ENCODE peak calls at places on chromosomes 16 and 17, in nine cellular contexts. One of them, this sample, is unnamed.

GRCh38 chr17:47702391-47702995 is 8.5 kb downstream of the TBKBP1 start:
- DNase-seq in fibroblast of lung: no peak
- DNase-seq in IMR-90: no peak
- DNase-seq in MM.1S: no peak
- DNase-seq in neural progenitor cell: no peak
- DNase-seq in mesendoderm: no peak
- DNase-seq in H1: no peak
- DNase-seq in HCT116: no peak
- DNase-seq in colonic mucosa: no peak
- DNase-seq in this sample: peak; percentile 37

GRCh38 chr17:79341816-79342215 is 267.2 kb downstream of the ENGASE start:
- DNase-seq in fibroblast of lung: no peak
- DNase-seq in IMR-90: no peak
- DNase-seq in MM.1S: no peak
- DNase-seq in neural progenitor cell: no peak
- DNase-seq in mesendoderm: no peak
- DNase-seq in H1: no peak
- DNase-seq in HCT116: no peak
- DNase-seq in colonic mucosa: no peak
- DNase-seq in this sample: peak; percentile 29

GRCh38 chr17:50680126-50680525 is 27.6 kb downstream of the ANKRD40 start:
- DNase-seq in fibroblast of lung: no peak
- DNase-seq in IMR-90: no peak
- DNase-seq in MM.1S: no peak
- DNase-seq in neural progenitor cell: no peak
- DNase-seq in mesendoderm: no peak
- DNase-seq in H1: no peak
- DNase-seq in HCT116: no peak
- DNase-seq in colonic mucosa: no peak
- DNase-seq in this sample: peak; percentile 38

GRCh38 chr16:66858740-66859396 is 14.7 kb downstream of the CA7 start:
- DNase-seq in fibroblast of lung: peak; percentile 28
- DNase-seq in IMR-90: peak; percentile 49
- DNase-seq in MM.1S: no peak
- DNase-seq in neural progenitor cell: no peak
- DNase-seq in mesendoderm: no peak
- DNase-seq in H1: no peak
- DNase-seq in HCT116: peak; percentile 63
- DNase-seq in colonic mucosa: peak; percentile 34
- DNase-seq in this sample: peak; percentile 3

GRCh38 chr16:90027611-90028010 is 8.4 kb upstream of the DBNDD1 start:
- DNase-seq in fibroblast of lung: no peak
- DNase-seq in IMR-90: no peak
- DNase-seq in MM.1S: no peak
- DNase-seq in neural progenitor cell: no peak
- DNase-seq in mesendoderm: no peak
- DNase-seq in H1: no peak
- DNase-seq in HCT116: no peak
- DNase-seq in colonic mucosa: no peak
- DNase-seq in this sample: no peak

GRCh38 chr17:49386373-49386772 is 24.3 kb upstream of the ZNF652 start:
- DNase-seq in fibroblast of lung: no peak
- DNase-seq in IMR-90: no peak
- DNase-seq in MM.1S: no peak
- DNase-seq in neural progenitor cell: no peak
- DNase-seq in mesendoderm: no peak
- DNase-seq in H1: no peak
- DNase-seq in HCT116: no peak
- DNase-seq in colonic mucosa: no peak
- DNase-seq in this sample: no peak

GRCh38 chr17:59753522-59754467 is 46.3 kb downstream of the VMP1 start:
- DNase-seq in fibroblast of lung: peak; percentile 95
- DNase-seq in IMR-90: peak; percentile 93
- DNase-seq in MM.1S: peak; percentile 80
- DNase-seq in neural progenitor cell: peak; percentile 81
- DNase-seq in mesendoderm: peak; percentile 85
- DNase-seq in H1: no peak
- DNase-seq in HCT116: peak; percentile 88
- DNase-seq in colonic mucosa: peak; percentile 47
- DNase-seq in this sample: no peak

GRCh38 chr16:25838724-25839186 is 147.0 kb downstream of the HS3ST4 start:
- DNase-seq in fibroblast of lung: peak; percentile 66
- DNase-seq in IMR-90: peak; percentile 41
- DNase-seq in MM.1S: peak; percentile 81
- DNase-seq in neural progenitor cell: peak; percentile 86
- DNase-seq in mesendoderm: peak; percentile 94
- DNase-seq in H1: peak; percentile 55
- DNase-seq in HCT116: peak; percentile 27
- DNase-seq in colonic mucosa: peak; percentile 20
- DNase-seq in this sample: no peak

GRCh38 chr17:40646791-40647548 is 648 bp downstream of the SMARCE1 start:
- DNase-seq in fibroblast of lung: no peak
- DNase-seq in IMR-90: peak; percentile 43
- DNase-seq in MM.1S: peak; percentile 51
- DNase-seq in neural progenitor cell: peak; percentile 62
- DNase-seq in mesendoderm: peak; percentile 67
- DNase-seq in H1: no peak
- DNase-seq in HCT116: peak; percentile 28
- DNase-seq in colonic mucosa: no peak
- DNase-seq in this sample: no peak

GRCh38 chr16:29996773-29997250 is 771 bp downstream of the INO80E start:
- DNase-seq in fibroblast of lung: no peak
- DNase-seq in IMR-90: no peak
- DNase-seq in MM.1S: no peak
- DNase-seq in neural progenitor cell: no peak
- DNase-seq in mesendoderm: peak; percentile 44
- DNase-seq in H1: no peak
- DNase-seq in HCT116: no peak
- DNase-seq in colonic mucosa: no peak
- DNase-seq in this sample: no peak

GRCh38 chr16:81445926-81446317 is 1.3 kb downstream of the CMIP start:
- DNase-seq in fibroblast of lung: no peak
- DNase-seq in IMR-90: no peak
- DNase-seq in MM.1S: no peak
- DNase-seq in neural progenitor cell: peak; percentile 56
- DNase-seq in mesendoderm: peak; percentile 67
- DNase-seq in H1: peak; percentile 48
- DNase-seq in HCT116: no peak
- DNase-seq in colonic mucosa: peak; percentile 53
- DNase-seq in this sample: peak; percentile 59

GRCh38 chr16:10862432-10862831 is 14.6 kb upstream of the CIITA start:
- DNase-seq in fibroblast of lung: peak; percentile 73
- DNase-seq in IMR-90: peak; percentile 54
- DNase-seq in MM.1S: no peak
- DNase-seq in neural progenitor cell: no peak
- DNase-seq in mesendoderm: no peak
- DNase-seq in H1: no peak
- DNase-seq in HCT116: peak; percentile 37
- DNase-seq in colonic mucosa: no peak
- DNase-seq in this sample: no peak

GRCh38 chr16:2905241-2905987 is 6.3 kb upstream of the FLYWCH1 start:
- DNase-seq in fibroblast of lung: peak; percentile 100
- DNase-seq in IMR-90: peak; percentile 99
- DNase-seq in MM.1S: peak; percentile 98
- DNase-seq in neural progenitor cell: peak; percentile 98
- DNase-seq in mesendoderm: peak; percentile 99
- DNase-seq in H1: peak; percentile 100
- DNase-seq in HCT116: peak; percentile 99
- DNase-seq in colonic mucosa: peak; percentile 100
- DNase-seq in this sample: peak; percentile 100

GRCh38 chr17:13306310-13306962 is 288.6 kb upstream of the ELAC2 start:
- DNase-seq in fibroblast of lung: peak; percentile 88
- DNase-seq in IMR-90: peak; percentile 84
- DNase-seq in MM.1S: no peak
- DNase-seq in neural progenitor cell: peak; percentile 75
- DNase-seq in mesendoderm: peak; percentile 91
- DNase-seq in H1: peak; percentile 49
- DNase-seq in HCT116: peak; percentile 81
- DNase-seq in colonic mucosa: no peak
- DNase-seq in this sample: no peak

GRCh38 chr16:5649762-5650445 is 552.3 kb upstream of the EEF2KMT start:
- DNase-seq in fibroblast of lung: no peak
- DNase-seq in IMR-90: no peak
- DNase-seq in MM.1S: no peak
- DNase-seq in neural progenitor cell: no peak
- DNase-seq in mesendoderm: no peak
- DNase-seq in H1: no peak
- DNase-seq in HCT116: no peak
- DNase-seq in colonic mucosa: no peak
- DNase-seq in this sample: no peak

GRCh38 chr16:85151603-85152413 is 39.5 kb upstream of the CIBAR2 start:
- DNase-seq in fibroblast of lung: peak; percentile 84
- DNase-seq in IMR-90: peak; percentile 78
- DNase-seq in MM.1S: no peak
- DNase-seq in neural progenitor cell: no peak
- DNase-seq in mesendoderm: peak; percentile 39
- DNase-seq in H1: no peak
- DNase-seq in HCT116: no peak
- DNase-seq in colonic mucosa: peak; percentile 60
- DNase-seq in this sample: peak; percentile 94

GRCh38 chr17:43453331-43453812 is 30.4 kb upstream of the DHX8 start:
- DNase-seq in fibroblast of lung: peak; percentile 43
- DNase-seq in IMR-90: no peak
- DNase-seq in MM.1S: no peak
- DNase-seq in neural progenitor cell: peak; percentile 16
- DNase-seq in mesendoderm: no peak
- DNase-seq in H1: no peak
- DNase-seq in HCT116: no peak
- DNase-seq in colonic mucosa: peak; percentile 88
- DNase-seq in this sample: no peak

GRCh38 chr17:41418116-41418860 is 6.1 kb downstream of the KRT37 start:
- DNase-seq in fibroblast of lung: no peak
- DNase-seq in IMR-90: no peak
- DNase-seq in MM.1S: no peak
- DNase-seq in neural progenitor cell: no peak
- DNase-seq in mesendoderm: no peak
- DNase-seq in H1: no peak
- DNase-seq in HCT116: no peak
- DNase-seq in colonic mucosa: no peak
- DNase-seq in this sample: no peak

GRCh38 chr17:40303009-40303657 is 5.8 kb upstream of the RARA start:
- DNase-seq in fibroblast of lung: peak; percentile 85
- DNase-seq in IMR-90: peak; percentile 82
- DNase-seq in MM.1S: peak; percentile 44
- DNase-seq in neural progenitor cell: peak; percentile 63
- DNase-seq in mesendoderm: peak; percentile 70
- DNase-seq in H1: no peak
- DNase-seq in HCT116: peak; percentile 35
- DNase-seq in colonic mucosa: peak; percentile 71
- DNase-seq in this sample: no peak

GRCh38 chr17:50312311-50312710 is 33.6 kb upstream of the XYLT2 start:
- DNase-seq in fibroblast of lung: no peak
- DNase-seq in IMR-90: peak; percentile 34
- DNase-seq in MM.1S: no peak
- DNase-seq in neural progenitor cell: no peak
- DNase-seq in mesendoderm: peak; percentile 23
- DNase-seq in H1: no peak
- DNase-seq in HCT116: no peak
- DNase-seq in colonic mucosa: no peak
- DNase-seq in this sample: no peak

GRCh38 chr16:55630774-55631173 is 25.0 kb upstream of the SLC6A2 start:
- DNase-seq in fibroblast of lung: no peak
- DNase-seq in IMR-90: no peak
- DNase-seq in MM.1S: no peak
- DNase-seq in neural progenitor cell: no peak
- DNase-seq in mesendoderm: no peak
- DNase-seq in H1: no peak
- DNase-seq in HCT116: no peak
- DNase-seq in colonic mucosa: no peak
- DNase-seq in this sample: no peak

GRCh38 chr16:27400751-27401620 is 988 bp upstream of the IL21R start:
- DNase-seq in fibroblast of lung: peak; percentile 45
- DNase-seq in IMR-90: peak; percentile 40
- DNase-seq in MM.1S: no peak
- DNase-seq in neural progenitor cell: no peak
- DNase-seq in mesendoderm: no peak
- DNase-seq in H1: no peak
- DNase-seq in HCT116: no peak
- DNase-seq in colonic mucosa: no peak
- DNase-seq in this sample: no peak

GRCh38 chr17:45791041-45791582 is 7.0 kb downstream of the CRHR1 start:
- DNase-seq in fibroblast of lung: no peak
- DNase-seq in IMR-90: no peak
- DNase-seq in MM.1S: no peak
- DNase-seq in neural progenitor cell: no peak
- DNase-seq in mesendoderm: no peak
- DNase-seq in H1: no peak
- DNase-seq in HCT116: no peak
- DNase-seq in colonic mucosa: no peak
- DNase-seq in this sample: no peak

GRCh38 chr17:67528751-67529436 is 151.8 kb downstream of the PITPNC1 start:
- DNase-seq in fibroblast of lung: peak; percentile 82
- DNase-seq in IMR-90: peak; percentile 93
- DNase-seq in MM.1S: no peak
- DNase-seq in neural progenitor cell: peak; percentile 84
- DNase-seq in mesendoderm: peak; percentile 86
- DNase-seq in H1: peak; percentile 67
- DNase-seq in HCT116: peak; percentile 84
- DNase-seq in colonic mucosa: peak; percentile 63
- DNase-seq in this sample: peak; percentile 96
- H3K4me3 ChIP-seq in fibroblast of lung: peak overlapping the region; percentile 53
- H3K4me3 ChIP-seq in IMR-90: peak overlapping the region; percentile 42
- H3K4me3 ChIP-seq in MM.1S: no peak overlapping the region
- H3K4me3 ChIP-seq in neural progenitor cell: peak overlapping the region; percentile 6
- H3K4me3 ChIP-seq in mesendoderm: no peak overlapping the region
- H3K4me3 ChIP-seq in H1: no peak overlapping the region
- H3K4me3 ChIP-seq in HCT116: peak overlapping the region; percentile 32
- H3K4me3 ChIP-seq in colonic mucosa: peak overlapping the region; percentile 2
- H3K4me3 ChIP-seq in this sample: peak overlapping the region; percentile 33

GRCh38 chr16:88723507-88723887 is 17.2 kb downstream of the CTU2 start:
- DNase-seq in fibroblast of lung: no peak
- DNase-seq in IMR-90: no peak
- DNase-seq in MM.1S: no peak
- DNase-seq in neural progenitor cell: no peak
- DNase-seq in mesendoderm: no peak
- DNase-seq in H1: no peak
- DNase-seq in HCT116: no peak
- DNase-seq in colonic mucosa: no peak
- DNase-seq in this sample: no peak
- H3K36me3 ChIP-seq in fibroblast of lung: peaks cover 66% of the 10 kb centered on the region
- H3K36me3 ChIP-seq in IMR-90: peaks cover 92% of the 10 kb centered on the region
- H3K36me3 ChIP-seq in MM.1S: no peaks in the 10 kb centered on the region
- H3K36me3 ChIP-seq in neural progenitor cell: no peaks in the 10 kb centered on the region
- H3K36me3 ChIP-seq in mesendoderm: peaks cover 1% of the 10 kb centered on the region
- H3K36me3 ChIP-seq in H1: no peaks in the 10 kb centered on the region
- H3K36me3 ChIP-seq in HCT116: peaks cover 56% of the 10 kb centered on the region
- H3K36me3 ChIP-seq in colonic mucosa: peaks cover 48% of the 10 kb centered on the region
- H3K36me3 ChIP-seq in this sample: peaks cover 18% of the 10 kb centered on the region

GRCh38 chr17:6675426-6675825 is 23.9 kb downstream of the C17orf100 start:
- DNase-seq in fibroblast of lung: no peak
- DNase-seq in IMR-90: no peak
- DNase-seq in MM.1S: no peak
- DNase-seq in neural progenitor cell: no peak
- DNase-seq in mesendoderm: no peak
- DNase-seq in H1: no peak
- DNase-seq in HCT116: no peak
- DNase-seq in colonic mucosa: no peak
- DNase-seq in this sample: no peak
- H3K9ac ChIP-seq in fibroblast of lung: no peak overlapping the region
- H3K9ac ChIP-seq in IMR-90: no peak overlapping the region
- H3K9ac ChIP-seq in MM.1S: no peak overlapping the region
- H3K9ac ChIP-seq in neural progenitor cell: no peak overlapping the region
- H3K9ac ChIP-seq in mesendoderm: no peak overlapping the region
- H3K9ac ChIP-seq in H1: no peak overlapping the region
- H3K9ac ChIP-seq in HCT116: no peak overlapping the region
- H3K9ac ChIP-seq in colonic mucosa: no peak overlapping the region
- H3K9ac ChIP-seq in this sample: no peak overlapping the region

GRCh38 chr16:21302454-21302853 is 24.4 kb upstream of the CRYM start:
- DNase-seq in fibroblast of lung: peak; percentile 6
- DNase-seq in IMR-90: peak; percentile 3
- DNase-seq in MM.1S: no peak
- DNase-seq in neural progenitor cell: peak; percentile 13
- DNase-seq in mesendoderm: peak; percentile 77
- DNase-seq in H1: no peak
- DNase-seq in HCT116: no peak
- DNase-seq in colonic mucosa: peak; percentile 57
- DNase-seq in this sample: no peak
- H3K4me3 ChIP-seq in fibroblast of lung: peak overlapping the region; percentile 84
- H3K4me3 ChIP-seq in IMR-90: peak overlapping the region; percentile 71
- H3K4me3 ChIP-seq in MM.1S: no peak overlapping the region
- H3K4me3 ChIP-seq in neural progenitor cell: no peak overlapping the region
- H3K4me3 ChIP-seq in mesendoderm: no peak overlapping the region
- H3K4me3 ChIP-seq in H1: peak overlapping the region; percentile 70
- H3K4me3 ChIP-seq in HCT116: peak overlapping the region; percentile 74
- H3K4me3 ChIP-seq in colonic mucosa: no peak overlapping the region
- H3K4me3 ChIP-seq in this sample: no peak overlapping the region

This sample was measured in kidney.